ENCODE peak calls at places on chromosome 6, in six cellular contexts. S is DND-41, T is fibroblast of pulmonary artery, U is GDM1, O is H7, F is endothelial cell. G is an unnamed sample.

GRCh38 chr6:29943053-29943966 is 978 bp downstream of the HLA-A start:
- DNase-seq in F (no peak), S (no peak), U (no peak), T (no peak), O (peak; percentile 43), G (no peak)

GRCh38 chr6:136249811-136250685 is at the start of gene MTFR2:
- DNase-seq in U (peak; percentile 98), T (peak; percentile 99), S (peak; percentile 97), F (peak; percentile 90), O (peak; percentile 90), G (peak; percentile 99)

GRCh38 chr6:7684843-7685242 is 41.1 kb upstream of the BMP6 start:
- DNase-seq in S (no peak), O (peak; percentile 54), T (no peak), F (no peak), U (no peak), G (peak; percentile 89)

GRCh38 chr6:157194110-157194509 is 129.2 kb downstream of the TMEM242 start:
- DNase-seq in O (no peak), T (no peak), S (no peak), F (no peak), U (no peak), G (no peak)

GRCh38 chr6:111696814-111697213 is 91.1 kb upstream of the TRAF3IP2 start:
- DNase-seq in F (no peak), O (no peak), S (no peak), U (no peak), T (no peak), G (no peak)

GRCh38 chr6:93417421-93417996 is 1.9 kb downstream of the EPHA7 start:
- DNase-seq in U (no peak), T (peak; percentile 22), O (no peak), F (peak; percentile 37), S (no peak), G (no peak)

GRCh38 chr6:74568851-74569250 is 637.0 kb downstream of the COL12A1 start:
- DNase-seq in O (no peak), T (peak; percentile 80), U (no peak), S (no peak), F (no peak), G (no peak)

GRCh38 chr6:35038076-35038475 is 103.1 kb downstream of the TCP11 start:
- DNase-seq in O (no peak), S (no peak), U (no peak), T (no peak), F (no peak), G (no peak)

GRCh38 chr6:5191722-5192121 is 69.0 kb downstream of the LYRM4 start:
- DNase-seq in O (no peak), T (no peak), U (no peak), S (no peak), F (no peak), G (no peak)

GRCh38 chr6:43461936-43462335 is 6.6 kb upstream of the DLK2 start:
- DNase-seq in F (no peak), U (no peak), T (no peak), O (no peak), S (no peak), G (no peak)

GRCh38 chr6:151351146-151351700 is 40.1 kb downstream of the ZBTB2 start:
- DNase-seq in O (no peak), F (no peak), S (no peak), U (no peak), T (no peak), G (no peak)

GRCh38 chr6:13431861-13432465 is 55.4 kb downstream of the GFOD1 start:
- DNase-seq in T (peak; percentile 53), F (no peak), O (peak; percentile 39), U (no peak), S (no peak), G (no peak)

GRCh38 chr6:112636650-112637260 is 289.6 kb downstream of the RFPL4B start:
- DNase-seq in U (no peak), O (no peak), T (peak; percentile 18), S (no peak), F (no peak), G (no peak)

GRCh38 chr6:132401941-132402275 is 633 bp upstream of the MOXD1 start:
- DNase-seq in S (no peak), O (peak; percentile 29), T (no peak), U (no peak), F (no peak), G (peak; percentile 17)

GRCh38 chr6:18515767-18516166 is 128.6 kb downstream of the RNF144B start:
- DNase-seq in T (no peak), O (no peak), U (no peak), F (no peak), S (no peak), G (no peak)

GRCh38 chr6:50826037-50826761 is 7.5 kb downstream of the TFAP2B start:
- DNase-seq in U (no peak), S (no peak), F (no peak), T (no peak), O (no peak), G (no peak)

GRCh38 chr6:1417718-1418117 is 28.3 kb downstream of the FOXF2 start:
- DNase-seq in F (no peak), T (no peak), U (no peak), O (no peak), S (no peak), G (no peak)

GRCh38 chr6:30885481-30885998 is 1.2 kb downstream of the DDR1 start:
- DNase-seq in F (no peak), T (peak; percentile 30), S (no peak), O (peak; percentile 39), U (peak; percentile 0), G (peak; percentile 36)

GRCh38 chr6:112029045-112029822 is 24.7 kb upstream of the CCN6 start:
- DNase-seq in F (peak; percentile 76), U (peak; percentile 36), S (peak; percentile 71), O (peak; percentile 60), T (peak; percentile 79), G (peak; percentile 72)

GRCh38 chr6:1612386-1612893 is 2.7 kb downstream of the FOXC1 start:
- DNase-seq in U (no peak), T (no peak), S (no peak), F (no peak), O (peak; percentile 22), G (no peak)

GRCh38 chr6:68726307-68726706 is 91.2 kb downstream of the ADGRB3 start:
- DNase-seq in O (no peak), F (no peak), S (no peak), U (no peak), T (no peak), G (no peak)

GRCh38 chr6:39793528-39793927 is 1.4 kb downstream of the DAAM2 start:
- DNase-seq in S (no peak), T (no peak), O (no peak), F (no peak), U (no peak), G (no peak)

GRCh38 chr6:166454692-166455515 is 72.2 kb upstream of the MPC1 start:
- DNase-seq in U (no peak), S (no peak), F (no peak), O (no peak), T (no peak), G (no peak)

GRCh38 chr6:119090256-119090655 is 11.8 kb upstream of the FAM184A start:
- DNase-seq in S (no peak), U (no peak), F (no peak), T (peak; percentile 14), O (peak; percentile 51), G (no peak)

GRCh38 chr6:154888426-154888825 is 106.7 kb upstream of the TIAM2 start:
- DNase-seq in T (no peak), S (no peak), U (no peak), F (no peak), O (no peak), G (no peak)

GRCh38 chr6:29516108-29516507 is 28.4 kb upstream of the MAS1L start:
- DNase-seq in U (peak; percentile 28), S (peak; percentile 6), F (no peak), T (peak; percentile 7), O (no peak), G (no peak)

GRCh38 chr6:37058084-37058586 is 52.7 kb downstream of the FGD2 start:
- DNase-seq in F (no peak), S (no peak), U (no peak), T (no peak), O (no peak), G (no peak)

GRCh38 chr6:169328112-169328801 is 74.6 kb upstream of the THBS2 start:
- DNase-seq in T (peak; percentile 63), O (no peak), S (no peak), F (no peak), U (no peak), G (no peak)

G was measured in ELF-1.